ENCODE peak calls at places on chromosomes 6 and 20, in four cellular contexts. G is HepG2, V is K562, Z is H1. T is an unnamed sample.

GRCh38 chr6:91720323-91720722 is 1133.5 kb upstream of the MAP3K7 start:
- DNase-seq in V (no peak), Z (no peak), G (no peak), T (no peak)

GRCh38 chr6:52183131-52183530 is 3.0 kb upstream of the IL17A start:
- DNase-seq in G (no peak), Z (no peak), V (no peak), T (no peak)

GRCh38 chr6:17280552-17281090 is 540 bp upstream of the RBM24 start:
- DNase-seq in G (no peak), Z (peak), V (no peak), T (peak)

GRCh38 chr20:4820833-4821518 is 99.3 kb downstream of the PRND start:
- DNase-seq in V (no peak), G (no peak), Z (no peak), T (peak)

GRCh38 chr6:163347021-163347446 is 67.5 kb upstream of the QKI start:
- DNase-seq in G (no peak), Z (no peak), V (no peak), T (no peak)

GRCh38 chr20:59634435-59635005 is 30.2 kb downstream of the PHACTR3 start:
- DNase-seq in Z (no peak), V (no peak), G (no peak), T (no peak)

GRCh38 chr6:81655696-81656095 is 96.8 kb downstream of the TENT5A start:
- DNase-seq in Z (no peak), G (no peak), V (no peak), T (no peak)

GRCh38 chr6:71529026-71529425 is 240.4 kb downstream of the OGFRL1 start:
- DNase-seq in G (no peak), V (no peak), Z (no peak), T (no peak)

GRCh38 chr6:83708546-83708969 is 343 bp downstream of the SNAP91 start:
- DNase-seq in Z (no peak), G (no peak), V (no peak), T (no peak)

GRCh38 chr6:17957488-17957887 is 29.9 kb downstream of the KIF13A start:
- DNase-seq in G (no peak), Z (no peak), V (no peak), T (no peak)

GRCh38 chr6:111585241-111585968 is 20.3 kb downstream of the TRAF3IP2 start:
- DNase-seq in Z (no peak), G (no peak), V (no peak), T (no peak)

GRCh38 chr6:125904871-125905270 is 51.7 kb upstream of the HINT3 start:
- DNase-seq in Z (no peak), G (no peak), V (no peak), T (no peak)

GRCh38 chr6:123091896-123092271 is 95.8 kb downstream of the CLVS2 start:
- DNase-seq in Z (no peak), V (no peak), G (no peak), T (no peak)

GRCh38 chr20:2519115-2519815 is 10.6 kb upstream of the ZNF343 start:
- DNase-seq in Z (no peak), V (no peak), G (no peak), T (no peak)

GRCh38 chr20:52852695-52853094 is 119.5 kb upstream of the TSHZ2 start:
- DNase-seq in Z (no peak), G (peak), V (no peak), T (no peak)

GRCh38 chr6:18122128-18123093 is at the start of gene NHLRC1:
- DNase-seq in V (no peak), Z (peak), G (peak), T (peak)

GRCh38 chr6:7311171-7311570 is 1.8 kb downstream of the SSR1 start:
- DNase-seq in G (no peak), Z (no peak), V (no peak), T (no peak)

GRCh38 chr6:118917550-118918321 is 17.2 kb downstream of the MCM9 start:
- DNase-seq in V (no peak), Z (no peak), G (no peak), T (no peak)

GRCh38 chr6:116801971-116802370 is 26.9 kb downstream of the GPRC6A start:
- DNase-seq in V (no peak), Z (no peak), G (no peak), T (no peak)

GRCh38 chr6:170176621-170177382 is 114.1 kb downstream of the DLL1 start:
- DNase-seq in G (no peak), Z (peak), V (no peak), T (peak)

GRCh38 chr6:80605165-80605989 is 498.9 kb downstream of the BCKDHB start:
- DNase-seq in G (peak), Z (no peak), V (no peak), T (peak)

GRCh38 chr20:44070139-44070900 is 116.7 kb downstream of the JPH2 start:
- DNase-seq in Z (peak), G (no peak), V (no peak), T (no peak)

GRCh38 chr6:131024565-131024964 is 38.5 kb downstream of the EPB41L2 start:
- DNase-seq in V (no peak), Z (no peak), G (no peak), T (no peak)

GRCh38 chr6:144063246-144063743 is 32.1 kb downstream of the SF3B5 start:
- DNase-seq in V (peak), G (no peak), Z (no peak), T (no peak)

GRCh38 chr6:159309723-159310122 is 140.5 kb downstream of the FNDC1 start:
- DNase-seq in Z (no peak), V (no peak), G (no peak), T (no peak)

GRCh38 chr6:82908661-82909060 is 157.0 kb downstream of the UBE3D start:
- DNase-seq in Z (no peak), G (no peak), V (no peak), T (no peak)

GRCh38 chr6:16976418-16977183 is 125.2 kb upstream of the STMND1 start:
- DNase-seq in G (no peak), V (no peak), Z (no peak), T (no peak)

GRCh38 chr20:59571591-59572314 is 32.6 kb upstream of the PHACTR3 start:
- DNase-seq in G (peak), Z (peak), V (peak), T (peak)

GRCh38 chr6:95294047-95294446 is 283.3 kb upstream of the MANEA start:
- DNase-seq in Z (no peak), V (no peak), G (no peak), T (no peak)

GRCh38 chr6:31531162-31531561 is 2.4 kb downstream of the MCCD1 start:
- DNase-seq in Z (no peak), G (no peak), V (no peak), T (no peak)

GRCh38 chr6:30260036-30260504 is 46.9 kb upstream of the TRIM26 start:
- DNase-seq in Z (peak), V (no peak), G (no peak), T (no peak)

GRCh38 chr6:4543596-4543995 is 232.6 kb upstream of the CDYL start:
- DNase-seq in G (no peak), V (no peak), Z (no peak), T (no peak)

GRCh38 chr6:13120483-13121482 is 207.6 kb downstream of the TBC1D7 start:
- DNase-seq in Z (no peak), G (no peak), V (no peak), T (no peak)

DNA sequence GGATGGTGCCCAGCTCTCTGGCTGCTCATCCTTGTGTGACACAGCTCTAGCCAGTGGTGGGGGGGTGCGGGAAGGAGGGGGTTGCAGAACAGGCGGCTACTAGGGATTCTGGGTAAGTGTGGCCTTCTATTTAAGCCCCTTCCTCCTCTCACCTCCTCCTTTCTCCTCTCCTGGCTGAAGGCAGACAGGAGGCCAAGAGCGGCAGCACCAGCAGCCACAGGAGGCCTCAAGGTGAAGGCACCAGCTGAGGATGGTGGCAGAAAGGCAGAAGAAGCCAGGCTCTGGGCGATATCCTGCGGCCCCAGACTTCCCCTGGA is 430.2 kb downstream of the PREX1 start:
- DNase-seq in Z (no peak), G (no peak), V (no peak), T (no peak)
- TF ChIP-seq RNF2 in Z (no peak), G (no peak), V (no peak), T (no peak)

GRCh38 chr6:77094821-77095220 is 368.5 kb downstream of the HTR1B start:
- DNase-seq in V (no peak), G (no peak), Z (no peak), T (no peak)

GRCh38 chr6:77097940-77098339 is 365.4 kb downstream of the HTR1B start:
- DNase-seq in V (no peak), Z (no peak), G (no peak), T (no peak)

GRCh38 chr6:77095936-77096627 is 367.2 kb downstream of the HTR1B start:
- DNase-seq in Z (no peak), V (no peak), G (no peak), T (no peak)

GRCh38 chr6:77089776-77090175 is 373.5 kb downstream of the HTR1B start:
- DNase-seq in Z (no peak), G (no peak), V (no peak), T (no peak)

GRCh38 chr6:77092971-77093370 is 370.3 kb downstream of the HTR1B start:
- DNase-seq in V (no peak), G (no peak), Z (no peak), T (no peak)
- TF ChIP-seq RNF2 in V (no peak), G (no peak), Z (no peak), T (no peak)

GRCh38 chr20:35454881-35455609 is at the start of gene CEP250:
- DNase-seq in V (peak), G (peak), Z (peak), T (peak)
- TF ChIP-seq RNF2 in V (peak), G (peak), Z (no peak), T (no peak)

DNA sequence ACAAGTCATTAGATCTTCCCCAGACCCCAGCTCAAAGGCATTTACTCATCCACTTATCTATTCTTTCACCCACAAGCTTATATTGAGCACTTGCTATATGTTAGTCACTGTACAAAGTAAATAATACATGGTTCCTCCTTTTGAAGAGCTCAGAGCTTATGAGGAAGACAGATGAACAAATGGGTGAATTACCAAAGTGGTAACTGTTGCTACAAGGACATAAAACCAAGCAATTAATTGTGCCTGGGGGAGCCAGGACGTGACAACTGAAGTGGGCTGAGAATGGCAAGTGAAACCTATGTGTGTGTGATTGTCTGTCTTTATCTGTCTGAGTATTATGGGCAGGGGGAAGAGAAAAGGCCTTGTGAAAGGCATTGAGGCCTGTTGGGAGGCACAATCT is 45.6 kb upstream of the AKIRIN2 start:
- DNase-seq in V (no peak), Z (no peak), G (no peak), T (no peak)
- TF ChIP-seq RNF2 in V (no peak), Z (no peak), G (no peak), T (no peak)

GRCh38 chr6:148497717-148498116 is 155.1 kb downstream of the SASH1 start:
- DNase-seq in Z (no peak), G (no peak), V (no peak), T (no peak)
- TF ChIP-seq RNF2 in Z (no peak), G (no peak), V (no peak), T (no peak)

GRCh38 chr6:161037873-161038228 is 46.3 kb downstream of the MAP3K4 start:
- DNase-seq in V (no peak), G (no peak), Z (no peak), T (no peak)

GRCh38 chr6:161035182-161035980 is 43.8 kb downstream of the MAP3K4 start:
- DNase-seq in G (no peak), V (no peak), Z (no peak), T (no peak)

GRCh38 chr6:161031721-161032495 is 40.3 kb downstream of the MAP3K4 start:
- DNase-seq in Z (no peak), G (peak), V (no peak), T (no peak)

GRCh38 chr6:161035981-161036263 is 44.4 kb downstream of the MAP3K4 start:
- DNase-seq in V (no peak), Z (no peak), G (no peak), T (no peak)

DNA sequence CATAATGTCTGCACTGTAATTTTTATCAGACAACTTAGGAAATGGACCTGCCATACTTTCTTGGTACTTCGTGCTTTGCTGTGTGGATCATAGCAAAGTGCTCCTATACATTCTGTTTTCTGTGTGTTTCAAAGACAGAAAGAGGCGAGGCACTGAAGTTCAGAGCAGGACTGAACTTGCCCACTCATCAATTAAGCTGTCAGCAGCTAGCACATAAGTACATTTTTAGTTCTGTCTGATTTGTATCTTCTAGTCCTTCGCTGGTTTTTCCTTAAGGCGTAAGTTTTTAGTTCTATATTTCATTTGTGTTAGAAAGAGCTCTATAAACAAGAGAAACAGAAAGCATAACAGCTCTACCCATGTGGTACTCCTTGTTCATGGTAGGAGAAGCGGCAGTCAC is 42.1 kb downstream of the MAP3K4 start:
- DNase-seq in Z (no peak), G (no peak), V (no peak), T (no peak)
- TF ChIP-seq RNF2 in Z (no peak), G (no peak), V (peak), T (no peak)

GRCh38 chr6:138461647-138462046 is 37.6 kb downstream of the NHSL1 start:
- DNase-seq in V (no peak), G (no peak), Z (no peak), T (no peak)

GRCh38 chr6:138468320-138469015 is 30.8 kb downstream of the NHSL1 start:
- DNase-seq in G (peak), Z (no peak), V (no peak), T (peak)

GRCh38 chr6:138467901-138468300 is 31.4 kb downstream of the NHSL1 start:
- DNase-seq in G (no peak), V (no peak), Z (no peak), T (no peak)

GRCh38 chr6:138464085-138464484 is 35.2 kb downstream of the NHSL1 start:
- DNase-seq in Z (no peak), G (no peak), V (no peak), T (no peak)

GRCh38 chr6:138465007-138465645 is 34.2 kb downstream of the NHSL1 start:
- DNase-seq in V (no peak), G (peak), Z (no peak), T (peak)
- TF ChIP-seq RNF2 in V (no peak), G (no peak), Z (no peak), T (no peak)

GRCh38 chr20:48747840-48748416 is 79.9 kb downstream of the PREX1 start:
- DNase-seq in G (no peak), Z (no peak), V (no peak), T (no peak)
- TF ChIP-seq RNF2 in G (no peak), Z (no peak), V (no peak), T (no peak)

DNA sequence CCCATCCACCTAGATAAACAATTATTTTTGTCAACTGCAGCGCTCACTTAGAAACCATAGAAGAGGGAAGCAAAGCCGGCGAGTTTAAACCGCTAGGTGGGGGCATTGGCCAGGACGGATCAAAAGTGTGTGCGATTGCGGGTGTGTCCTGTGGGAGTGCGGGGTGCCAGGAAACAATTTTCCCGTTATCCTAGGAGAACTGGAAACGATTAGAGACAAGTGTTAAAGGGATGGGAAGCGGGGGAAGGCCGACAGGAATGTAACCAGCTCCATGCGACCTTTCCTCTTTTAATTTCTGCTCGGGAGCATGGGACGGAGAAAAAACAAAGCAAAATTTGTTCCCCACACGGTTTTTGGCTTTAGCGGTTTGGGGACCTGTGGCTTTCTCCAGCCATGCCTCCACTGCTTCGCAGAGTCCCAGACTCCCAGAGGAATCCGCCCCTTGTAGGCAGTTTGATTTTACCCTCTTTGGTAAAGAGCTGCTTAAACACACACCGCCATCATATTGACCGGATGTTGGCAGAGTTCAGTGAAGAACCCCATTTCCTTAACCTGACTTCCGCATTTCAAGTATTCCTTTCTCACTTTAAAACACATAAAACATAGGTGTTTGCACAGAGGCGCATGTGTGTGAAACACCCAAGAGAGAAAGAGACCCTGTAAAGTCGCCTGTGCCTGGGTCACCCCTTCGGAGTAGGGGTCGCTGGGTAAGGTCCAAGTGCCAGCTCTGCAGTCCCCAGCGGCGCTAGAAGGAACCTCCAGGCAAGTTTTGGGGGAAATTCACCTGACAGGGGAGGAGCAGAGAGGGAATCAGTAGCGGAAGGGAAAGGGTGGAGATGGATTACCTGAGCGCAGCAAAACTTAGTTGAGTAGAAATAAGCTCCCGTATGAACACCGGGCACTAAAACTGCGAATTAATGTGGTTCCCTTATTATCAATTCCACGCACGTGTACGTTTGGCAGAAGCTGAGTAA is 3.1 kb upstream of the HTR1B start:
- DNase-seq in G (peak), V (no peak), Z (peak), T (peak)
- TF ChIP-seq RNF2 in G (no peak), V (no peak), Z (no peak), T (no peak)